ENCODE peak calls at places on chromosomes 5 and 9, in four cellular contexts. D is body of pancreas, W is hypothalamus, Q is NCI-H2029. V is an unnamed sample.
A peak's percentile ranks its signal among the peaks of the same experiment; 100 is the strongest.

GRCh38 chr5:146283344-146283761 is 55.3 kb upstream of the POU4F3 start:
- DNase-seq in Q (no peak), W (no peak), D (no peak), V (no peak)

GRCh38 chr9:76785501-76785900 is 21.3 kb downstream of the PCA3 start:
- DNase-seq in D (no peak), Q (no peak), W (no peak), V (no peak)

GRCh38 chr5:78295035-78295961 is 800 bp upstream of the AP3B1 start:
- DNase-seq in W (no peak), Q (peak; percentile 60), D (peak; percentile 73), V (peak; percentile 66)

GRCh38 chr9:107935931-107936330 is 446.4 kb upstream of the KLF4 start:
- DNase-seq in Q (peak; percentile 62), W (no peak), D (peak; percentile 7), V (no peak)

GRCh38 chr9:33924978-33925797 is 108.2 kb downstream of the UBE2R2 start:
- DNase-seq in W (no peak), D (peak; percentile 72), Q (no peak), V (peak; percentile 19)

GRCh38 chr5:110790673-110791072 is 51.9 kb downstream of the SLC25A46 start:
- DNase-seq in W (no peak), D (no peak), Q (no peak), V (no peak)

GRCh38 chr5:71828641-71829040 is 109.6 kb downstream of the CARTPT start:
- DNase-seq in D (no peak), Q (no peak), W (no peak), V (peak; percentile 9)

GRCh38 chr5:55218966-55219365 is 8.1 kb downstream of the MCIDAS start:
- DNase-seq in W (no peak), Q (peak; percentile 93), D (peak; percentile 99), V (no peak)

GRCh38 chr5:116137544-116138378 is 52.9 kb downstream of the COMMD10 start:
- DNase-seq in Q (peak; percentile 33), D (no peak), W (no peak), V (peak; percentile 65)

GRCh38 chr9:16704489-16705111 is 165.9 kb downstream of the BNC2 start:
- DNase-seq in Q (no peak), W (no peak), D (peak; percentile 16), V (no peak)

GRCh38 chr5:5467737-5468136 is 45.3 kb downstream of the ICE1 start:
- DNase-seq in D (no peak), W (no peak), Q (no peak), V (no peak)

GRCh38 chr5:58046371-58046770 is 413.5 kb downstream of the PLK2 start:
- DNase-seq in Q (no peak), W (no peak), D (no peak), V (no peak)

GRCh38 chr5:157358871-157359270 is 92.9 kb downstream of the CYFIP2 start:
- DNase-seq in W (no peak), D (no peak), Q (no peak), V (no peak)

GRCh38 chr9:13437898-13438297 is 158.4 kb upstream of the MPDZ start:
- DNase-seq in W (no peak), D (no peak), Q (no peak), V (no peak)

GRCh38 chr9:80964374-80964773 is 725.0 kb downstream of the TLE1 start:
- DNase-seq in D (no peak), Q (no peak), W (no peak), V (no peak)

GRCh38 chr5:1386274-1386717 is 41.4 kb upstream of the CLPTM1L start:
- DNase-seq in Q (peak; percentile 92), D (peak; percentile 80), W (peak; percentile 20), V (peak; percentile 72)

GRCh38 chr5:132484386-132484715 is 6.2 kb downstream of the IRF1 start:
- DNase-seq in Q (no peak), D (no peak), W (no peak), V (no peak)

GRCh38 chr5:74357827-74358226 is 282.7 kb downstream of the ENC1 start:
- DNase-seq in D (no peak), Q (peak; percentile 26), W (no peak), V (no peak)

GRCh38 chr9:107894572-107895261 is 405.1 kb upstream of the KLF4 start:
- DNase-seq in Q (no peak), W (no peak), D (peak; percentile 7), V (no peak)

GRCh38 chr5:106574820-106575219 is 1095.9 kb downstream of the EFNA5 start:
- DNase-seq in W (no peak), Q (no peak), D (no peak), V (no peak)

GRCh38 chr5:107385701-107386100 is 285.0 kb downstream of the EFNA5 start:
- DNase-seq in Q (no peak), D (no peak), W (no peak), V (no peak)

GRCh38 chr9:10094563-10094962 is 518.2 kb downstream of the PTPRD start:
- DNase-seq in Q (no peak), W (no peak), D (no peak), V (no peak)

GRCh38 chr9:8733096-8733954 is 933.7 kb upstream of the DMAC1 start:
- DNase-seq in D (peak; percentile 9), W (peak; percentile 11), Q (no peak), V (no peak)

GRCh38 chr9:81611664-81612063 is 77.7 kb downstream of the TLE1 start:
- DNase-seq in W (no peak), Q (no peak), D (no peak), V (no peak)